ENCODE peak calls at places on chromosome 2, in four cellular contexts. One of them, this sample, is unnamed.

GRCh38 chr2:974454-974853 is 23.8 kb downstream of the SNTG2 start:
- DNase-seq in NCI-H1417: no peak
- DNase-seq in hippocampal formation: no peak
- DNase-seq in stimulated activated CD4-positive, alpha-beta T cell treated with anti-CD3 and anti-CD28 coated beads, Interleukin-4, amount 100 ng/mL, for 4 hours: no peak
- DNase-seq in this sample: no peak

GRCh38 chr2:212939777-212940531 is 211.5 kb downstream of the IKZF2 start:
- DNase-seq in NCI-H1417: peak
- DNase-seq in hippocampal formation: no peak
- DNase-seq in stimulated activated CD4-positive, alpha-beta T cell treated with anti-CD3 and anti-CD28 coated beads, Interleukin-4, amount 100 ng/mL, for 4 hours: no peak
- DNase-seq in this sample: no peak

GRCh38 chr2:159399716-159400525 is 113.4 kb upstream of the WDSUB1 start:
- DNase-seq in NCI-H1417: peak
- DNase-seq in hippocampal formation: no peak
- DNase-seq in stimulated activated CD4-positive, alpha-beta T cell treated with anti-CD3 and anti-CD28 coated beads, Interleukin-4, amount 100 ng/mL, for 4 hours: no peak
- DNase-seq in this sample: no peak

GRCh38 chr2:230594286-230594840 is 118.3 kb upstream of the CAB39 start:
- DNase-seq in NCI-H1417: no peak
- DNase-seq in hippocampal formation: no peak
- DNase-seq in stimulated activated CD4-positive, alpha-beta T cell treated with anti-CD3 and anti-CD28 coated beads, Interleukin-4, amount 100 ng/mL, for 4 hours: no peak
- DNase-seq in this sample: no peak

GRCh38 chr2:10433948-10434884 is 13.9 kb downstream of the ODC1 start:
- DNase-seq in NCI-H1417: no peak
- DNase-seq in hippocampal formation: no peak
- DNase-seq in stimulated activated CD4-positive, alpha-beta T cell treated with anti-CD3 and anti-CD28 coated beads, Interleukin-4, amount 100 ng/mL, for 4 hours: no peak
- DNase-seq in this sample: no peak

GRCh38 chr2:239792649-239793010 is 232.5 kb downstream of the NDUFA10 start:
- DNase-seq in NCI-H1417: no peak
- DNase-seq in hippocampal formation: no peak
- DNase-seq in stimulated activated CD4-positive, alpha-beta T cell treated with anti-CD3 and anti-CD28 coated beads, Interleukin-4, amount 100 ng/mL, for 4 hours: no peak
- DNase-seq in this sample: no peak

GRCh38 chr2:232325324-232326273 is 53.0 kb upstream of the ALPP start:
- DNase-seq in NCI-H1417: peak
- DNase-seq in hippocampal formation: peak
- DNase-seq in stimulated activated CD4-positive, alpha-beta T cell treated with anti-CD3 and anti-CD28 coated beads, Interleukin-4, amount 100 ng/mL, for 4 hours: peak
- DNase-seq in this sample: no peak

GRCh38 chr2:209817818-209818420 is 46.3 kb downstream of the UNC80 start:
- DNase-seq in NCI-H1417: no peak
- DNase-seq in hippocampal formation: no peak
- DNase-seq in stimulated activated CD4-positive, alpha-beta T cell treated with anti-CD3 and anti-CD28 coated beads, Interleukin-4, amount 100 ng/mL, for 4 hours: no peak
- DNase-seq in this sample: no peak

GRCh38 chr2:4552099-4552498 is 848.7 kb downstream of the DCDC2C start:
- DNase-seq in NCI-H1417: no peak
- DNase-seq in hippocampal formation: no peak
- DNase-seq in stimulated activated CD4-positive, alpha-beta T cell treated with anti-CD3 and anti-CD28 coated beads, Interleukin-4, amount 100 ng/mL, for 4 hours: no peak
- DNase-seq in this sample: no peak